ENCODE peak calls at places on chromosomes 5 and 9, in nine cellular contexts. X is heart right ventricle, D is epithelial cell of esophagus, J is pancreas, P is GM12865, C is tibial nerve, M is AG10803, K is mammary epithelial cell, F is mucosa of descending colon. R is an unnamed sample.

GRCh38 chr5:172840077-172840777 is 6.2 kb downstream of the ERGIC1 start:
- DNase-seq in X (no peak), D (no peak), J (no peak), P (no peak), C (no peak), M (peak), K (no peak), F (no peak), R (no peak)

GRCh38 chr9:37575511-37575914 is 667 bp downstream of the FBXO10 start:
- DNase-seq in X (no peak), D (no peak), J (no peak), P (peak), C (no peak), M (no peak), K (no peak), F (no peak), R (no peak)

GRCh38 chr5:174751154-174751990 is 27.0 kb downstream of the MSX2 start:
- DNase-seq in X (no peak), D (no peak), J (peak), P (no peak), C (no peak), M (no peak), K (peak), F (no peak), R (no peak)

GRCh38 chr5:136192526-136193395 is at the start of gene SMIM32:
- DNase-seq in X (peak), D (peak), J (peak), P (no peak), C (no peak), M (peak), K (no peak), F (peak), R (no peak)

GRCh38 chr5:80324912-80325311 is 5.1 kb downstream of the SPZ1 start:
- DNase-seq in X (no peak), D (no peak), J (no peak), P (no peak), C (no peak), M (no peak), K (no peak), F (no peak), R (no peak)

GRCh38 chr9:86962692-86963091 is 15.4 kb upstream of the GAS1 start:
- DNase-seq in X (no peak), D (no peak), J (no peak), P (no peak), C (no peak), M (no peak), K (no peak), F (no peak), R (no peak)

GRCh38 chr9:114141553-114142548 is 13.5 kb upstream of the COL27A1 start:
- DNase-seq in X (peak), D (peak), J (no peak), P (no peak), C (peak), M (no peak), K (no peak), F (no peak), R (no peak)

GRCh38 chr9:93702261-93702660 is 125.9 kb downstream of the PHF2 start:
- DNase-seq in X (no peak), D (no peak), J (peak), P (no peak), C (no peak), M (no peak), K (no peak), F (no peak), R (no peak)

GRCh38 chr5:9115093-9115492 is 430.8 kb downstream of the SEMA5A start:
- DNase-seq in X (no peak), D (no peak), J (no peak), P (no peak), C (no peak), M (no peak), K (no peak), F (no peak), R (no peak)

GRCh38 chr9:38183994-38184568 is 115.1 kb upstream of the SHB start:
- DNase-seq in X (no peak), D (peak), J (no peak), P (no peak), C (no peak), M (peak), K (peak), F (no peak), R (no peak)

GRCh38 chr9:93898502-93899426 is 56.4 kb downstream of the BARX1 start:
- DNase-seq in X (no peak), D (no peak), J (peak), P (peak), C (no peak), M (no peak), K (no peak), F (peak), R (no peak)

GRCh38 chr5:38670066-38670465 is 113.6 kb upstream of the LIFR start:
- DNase-seq in X (no peak), D (no peak), J (no peak), P (no peak), C (no peak), M (no peak), K (no peak), F (no peak), R (no peak)

GRCh38 chr5:168713051-168713450 is 133.9 kb upstream of the PANK3 start:
- DNase-seq in X (no peak), D (peak), J (no peak), P (no peak), C (no peak), M (no peak), K (no peak), F (no peak), R (no peak)

GRCh38 chr9:89149726-89150125 is 28.9 kb downstream of the SHC3 start:
- DNase-seq in X (no peak), D (peak), J (no peak), P (no peak), C (no peak), M (peak), K (peak), F (no peak), R (no peak)

GRCh38 chr9:119758241-119758640 is 389.0 kb upstream of the BRINP1 start:
- DNase-seq in X (no peak), D (no peak), J (no peak), P (no peak), C (no peak), M (no peak), K (no peak), F (no peak), R (no peak)

GRCh38 chr5:177540438-177540837 is 13.9 kb downstream of the FAM193B start:
- DNase-seq in X (no peak), D (peak), J (no peak), P (peak), C (no peak), M (no peak), K (peak), F (no peak), R (no peak)

GRCh38 chr9:121945281-121945680 is 147.8 kb downstream of the TTLL11 start:
- DNase-seq in X (no peak), D (no peak), J (no peak), P (no peak), C (no peak), M (no peak), K (no peak), F (no peak), R (no peak)

GRCh38 chr9:5612187-5612535 is 16.7 kb upstream of the RIC1 start:
- DNase-seq in X (no peak), D (no peak), J (no peak), P (no peak), C (no peak), M (peak), K (no peak), F (no peak), R (peak)

GRCh38 chr5:93874080-93874479 is 132.7 kb upstream of the POU5F2 start:
- DNase-seq in X (no peak), D (peak), J (no peak), P (peak), C (no peak), M (peak), K (peak), F (no peak), R (peak)

GRCh38 chr9:32419921-32420320 is 35.5 kb downstream of the ACO1 start:
- DNase-seq in X (no peak), D (no peak), J (no peak), P (no peak), C (no peak), M (no peak), K (no peak), F (no peak), R (no peak)

GRCh38 chr5:174418809-174419522 is 305.4 kb upstream of the MSX2 start:
- DNase-seq in X (no peak), D (no peak), J (no peak), P (no peak), C (no peak), M (no peak), K (peak), F (no peak), R (no peak)

GRCh38 chr9:18238254-18238653 is 235.7 kb upstream of the ADAMTSL1 start:
- DNase-seq in X (no peak), D (peak), J (no peak), P (no peak), C (no peak), M (peak), K (peak), F (no peak), R (peak)

GRCh38 chr5:156815988-156816599 is 34.0 kb upstream of the PPP1R2B start:
- DNase-seq in X (peak), D (peak), J (no peak), P (peak), C (no peak), M (peak), K (no peak), F (no peak), R (no peak)

GRCh38 chr9:73782166-73782565 is 630.5 kb downstream of the ANXA1 start:
- DNase-seq in X (no peak), D (peak), J (no peak), P (no peak), C (no peak), M (no peak), K (no peak), F (no peak), R (no peak)

GRCh38 chr5:66436721-66437120 is 159.5 kb upstream of the MAST4 start:
- DNase-seq in X (no peak), D (peak), J (no peak), P (peak), C (no peak), M (no peak), K (no peak), F (no peak), R (no peak)

GRCh38 chr9:106060885-106061284 is 366.5 kb downstream of the TMEM38B start:
- DNase-seq in X (no peak), D (peak), J (no peak), P (no peak), C (no peak), M (no peak), K (no peak), F (no peak), R (no peak)

GRCh38 chr5:68745459-68745858 is 348.4 kb upstream of the SLC30A5 start:
- DNase-seq in X (no peak), D (no peak), J (no peak), P (peak), C (no peak), M (peak), K (no peak), F (no peak), R (no peak)

GRCh38 chr5:141484499-141485304 is at the start of gene PCDHGC4:
- DNase-seq in X (no peak), D (peak), J (no peak), P (peak), C (no peak), M (no peak), K (no peak), F (no peak), R (no peak)

GRCh38 chr5:125137535-125137934 is 391.1 kb upstream of the ZNF608 start:
- DNase-seq in X (no peak), D (peak), J (no peak), P (no peak), C (no peak), M (no peak), K (no peak), F (no peak), R (no peak)

GRCh38 chr5:20020235-20020634 is 32.2 kb upstream of the CDH18 start:
- DNase-seq in X (no peak), D (no peak), J (no peak), P (no peak), C (no peak), M (no peak), K (no peak), F (no peak), R (no peak)

GRCh38 chr9:125747765-125748510 is 765 bp downstream of the PBX3 start:
- DNase-seq in X (peak), D (peak), J (peak), P (peak), C (no peak), M (peak), K (no peak), F (peak), R (no peak)

GRCh38 chr5:91556-92263 is at the start of gene PLEKHG4B:
- DNase-seq in X (no peak), D (no peak), J (no peak), P (no peak), C (no peak), M (no peak), K (no peak), F (no peak), R (no peak)

GRCh38 chr5:141747152-141747640 is 65.2 kb upstream of the ARAP3 start:
- DNase-seq in X (peak), D (peak), J (peak), P (peak), C (peak), M (peak), K (peak), F (peak), R (peak)

GRCh38 chr9:486156-486555 is 271.5 kb downstream of the DOCK8 start:
- DNase-seq in X (no peak), D (peak), J (no peak), P (no peak), C (no peak), M (no peak), K (no peak), F (no peak), R (no peak)

GRCh38 chr5:133853972-133854371 is 114.5 kb downstream of the C5orf15 start:
- DNase-seq in X (no peak), D (no peak), J (no peak), P (no peak), C (no peak), M (no peak), K (no peak), F (no peak), R (no peak)

GRCh38 chr5:116773926-116774325 is 199.3 kb upstream of the SEMA6A start:
- DNase-seq in X (no peak), D (no peak), J (no peak), P (no peak), C (no peak), M (no peak), K (no peak), F (no peak), R (no peak)
- TF ChIP-seq CTCF in X (no peak), D (no peak), J (no peak), P (no peak), C (no peak), M (no peak), K (no peak), F (no peak), R (no peak)

GRCh38 chr9:116686135-116686534 is 970 bp upstream of the TRIM32 start:
- DNase-seq in X (no peak), D (no peak), J (no peak), P (no peak), C (no peak), M (no peak), K (no peak), F (no peak), R (no peak)
- H3K4me3 ChIP-seq in X (peak), D (no peak), J (peak), P (peak), C (no peak), M (peak), K (no peak), F (no peak), R (no peak)

DNA sequence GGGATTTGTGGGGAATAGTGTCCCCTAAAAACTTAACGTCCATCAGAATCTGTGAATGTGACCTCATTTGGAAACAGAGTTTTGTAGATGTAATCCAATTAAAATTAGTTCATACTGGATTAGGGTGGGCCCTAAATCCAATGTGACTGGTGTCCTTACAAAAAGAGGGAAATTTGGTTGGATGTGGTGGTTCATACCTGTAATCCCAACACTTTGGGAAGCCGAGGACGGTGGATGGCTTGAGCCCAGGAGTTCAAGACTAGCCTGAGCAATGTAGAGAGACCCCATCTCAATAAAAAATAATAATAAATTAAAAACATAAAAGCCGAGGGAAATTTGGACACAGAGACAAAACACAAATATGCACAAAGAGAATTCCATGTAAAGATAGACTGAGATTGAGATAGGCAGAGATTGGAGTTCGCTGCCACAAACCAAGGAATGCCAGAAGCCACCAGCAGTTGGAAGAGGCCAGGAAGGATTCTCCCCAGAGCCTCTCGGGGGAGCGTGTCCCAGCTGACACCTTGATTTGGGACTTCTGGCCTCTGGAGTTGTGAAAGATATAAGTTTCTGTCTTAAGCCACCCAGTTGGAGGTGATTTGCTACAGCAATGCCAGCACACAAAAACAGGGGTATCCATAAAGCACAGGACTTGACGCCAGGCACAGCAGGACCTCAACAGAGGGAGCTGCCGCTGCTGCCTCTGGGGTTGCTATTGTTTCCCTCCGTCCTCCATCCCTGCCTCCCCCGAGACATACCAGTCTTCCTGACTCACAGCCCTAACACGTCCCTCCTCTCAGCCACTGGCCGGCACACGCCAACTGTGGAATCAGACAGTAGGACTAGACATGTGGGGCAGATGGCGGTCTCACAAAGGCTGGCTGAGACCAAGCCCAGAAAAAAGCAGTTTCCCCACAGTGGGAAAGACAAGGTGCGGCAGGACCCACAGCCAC is 73.8 kb upstream of the IL17B start:
- DNase-seq in X (peak), D (peak), J (no peak), P (no peak), C (no peak), M (peak), K (peak), F (peak), R (peak)
- TF ChIP-seq CTCF in X (no peak), D (peak), J (no peak), P (no peak), C (no peak), M (peak), K (peak), F (no peak), R (no peak)

GRCh38 chr9:70415041-70415440 is 584 bp upstream of the KLF9 start:
- DNase-seq in X (no peak), D (no peak), J (no peak), P (no peak), C (no peak), M (no peak), K (no peak), F (no peak), R (no peak)
- H3K4me3 ChIP-seq in X (peak), D (peak), J (peak), P (no peak), C (peak), M (peak), K (no peak), F (no peak), R (peak)

DNA sequence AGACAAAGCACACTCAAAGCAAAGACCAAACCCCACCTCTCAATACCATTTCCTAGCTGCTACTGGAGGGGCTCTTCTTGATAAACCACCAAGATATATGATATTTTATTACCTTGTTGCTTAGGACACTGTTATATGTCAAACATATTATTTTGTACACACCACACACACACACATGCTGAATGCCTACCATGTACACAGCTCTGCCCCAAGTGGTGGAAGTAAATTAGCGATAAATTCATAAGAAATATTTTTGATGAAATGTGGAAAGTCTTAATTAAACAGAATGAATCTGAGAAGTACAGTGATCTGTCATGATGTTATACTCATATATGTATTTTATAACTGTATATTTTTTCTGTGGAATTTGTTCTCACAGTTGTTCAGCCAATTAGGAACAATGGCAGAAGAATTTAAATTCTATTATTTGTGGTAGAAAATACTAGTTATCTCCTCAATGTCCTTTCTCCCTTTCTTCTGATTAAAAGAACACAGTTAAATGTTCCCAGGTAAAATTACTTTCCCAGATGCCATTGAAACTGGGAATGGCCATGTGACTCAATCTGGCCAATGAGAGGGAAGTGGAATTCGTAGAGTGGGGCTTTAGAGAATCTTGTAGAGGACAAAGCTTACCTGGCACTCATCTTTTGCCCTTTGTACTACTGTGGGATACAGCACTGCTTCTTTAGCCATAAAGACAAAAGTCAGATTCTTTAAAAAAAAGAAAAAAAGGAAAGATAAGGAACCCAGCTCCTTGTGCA is 156.5 kb downstream of the SNCAIP start:
- DNase-seq in X (no peak), D (no peak), J (no peak), P (no peak), C (no peak), M (no peak), K (no peak), F (no peak), R (no peak)
- TF ChIP-seq CTCF in X (no peak), D (no peak), J (no peak), P (no peak), C (no peak), M (peak), K (peak), F (no peak), R (no peak)

DNA sequence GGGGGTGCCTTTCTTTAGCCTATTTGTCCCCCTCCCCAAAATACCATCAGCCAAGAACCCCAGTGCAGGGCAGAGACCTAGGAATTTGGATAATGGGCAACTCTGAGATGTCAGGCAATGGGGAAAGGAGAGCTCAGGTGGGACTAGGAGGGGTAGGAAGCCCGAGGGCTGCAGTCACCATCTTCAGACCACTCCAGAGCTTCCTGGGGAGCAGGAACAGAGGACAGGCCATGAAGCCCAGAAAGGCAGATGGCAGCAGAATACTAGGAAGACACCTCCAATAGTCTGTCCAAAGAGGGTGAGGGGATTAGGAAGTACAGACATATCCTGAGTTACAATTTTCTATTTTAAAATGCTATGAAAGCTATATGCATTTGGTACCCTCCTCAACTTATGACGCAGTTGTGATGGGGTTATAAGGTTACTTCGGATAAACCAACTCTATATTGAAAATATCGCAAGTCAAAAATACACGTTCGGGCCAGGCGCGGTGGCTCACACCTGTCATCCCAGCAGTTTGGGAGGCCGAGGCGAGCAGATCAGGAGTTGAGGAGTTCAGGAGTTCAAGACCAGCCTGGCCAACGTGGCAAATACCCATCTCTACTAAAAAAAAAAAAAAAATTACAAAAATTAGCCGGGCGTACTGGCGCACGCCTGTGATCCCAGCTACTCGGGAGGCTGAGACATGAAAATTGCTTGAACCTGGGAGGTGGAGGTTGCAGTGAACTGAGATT is 34.6 kb upstream of the IL17B start:
- DNase-seq in X (no peak), D (no peak), J (no peak), P (no peak), C (no peak), M (no peak), K (no peak), F (no peak), R (no peak)
- H3K4me3 ChIP-seq in X (no peak), D (no peak), J (no peak), P (no peak), C (peak), M (peak), K (no peak), F (no peak), R (no peak)

R was measured in retinal pigment epithelial cell.